ENCODE peak calls at places on chromosome 22, in four cellular contexts. One of them, this sample, is unnamed.

GRCh38 chr22:24115247-24116207 is 65.8 kb upstream of the SUSD2 start:
- DNase-seq in GM12878: no peak
- DNase-seq in HepG2: no peak
- DNase-seq in H1: no peak
- DNase-seq in this sample: no peak

GRCh38 chr22:37254867-37255233 is 10.8 kb upstream of the RAC2 start:
- DNase-seq in HepG2: no peak
- DNase-seq in GM12878: no peak
- DNase-seq in H1: no peak
- DNase-seq in this sample: no peak

GRCh38 chr22:41695211-41695610 is 4.1 kb upstream of the MEI1 start:
- DNase-seq in GM12878: no peak
- DNase-seq in HepG2: no peak
- DNase-seq in H1: no peak
- DNase-seq in this sample: no peak

GRCh38 chr22:49658902-49659280 is 168.8 kb downstream of the BRD1 start:
- DNase-seq in H1: no peak
- DNase-seq in HepG2: no peak
- DNase-seq in GM12878: no peak
- DNase-seq in this sample: peak

GRCh38 chr22:36386351-36386899 is 1.3 kb downstream of the MYH9 start:
- DNase-seq in GM12878: peak
- DNase-seq in HepG2: no peak
- DNase-seq in H1: no peak
- DNase-seq in this sample: no peak

GRCh38 chr22:23315341-23315917 is 135.1 kb downstream of the BCR start:
- DNase-seq in GM12878: no peak
- DNase-seq in H1: peak
- DNase-seq in HepG2: peak
- DNase-seq in this sample: peak

GRCh38 chr22:49975543-49976389 is 15.2 kb downstream of the PIM3 start:
- DNase-seq in H1: no peak
- DNase-seq in GM12878: no peak
- DNase-seq in HepG2: no peak
- DNase-seq in this sample: no peak

GRCh38 chr22:35863432-35863831 is 145.8 kb downstream of the APOL5 start:
- DNase-seq in GM12878: no peak
- DNase-seq in H1: no peak
- DNase-seq in HepG2: no peak
- DNase-seq in this sample: no peak

GRCh38 chr22:36565686-36566085 is 36.7 kb upstream of the EIF3D start:
- DNase-seq in GM12878: no peak
- DNase-seq in H1: no peak
- DNase-seq in HepG2: no peak
- DNase-seq in this sample: no peak

GRCh38 chr22:25060522-25061071 is 108.1 kb downstream of the KIAA1671 start:
- DNase-seq in HepG2: no peak
- DNase-seq in GM12878: no peak
- DNase-seq in H1: no peak
- DNase-seq in this sample: no peak

GRCh38 chr22:44080936-44081853 is 57.1 kb downstream of the PARVB start:
- DNase-seq in GM12878: no peak
- DNase-seq in HepG2: peak
- DNase-seq in H1: peak
- DNase-seq in this sample: peak

GRCh38 chr22:36762687-36763260 is 13.1 kb downstream of the IFT27 start:
- DNase-seq in H1: no peak
- DNase-seq in GM12878: no peak
- DNase-seq in HepG2: no peak
- DNase-seq in this sample: no peak

GRCh38 chr22:20857247-20857643 is 1.4 kb downstream of the PI4KA start:
- DNase-seq in HepG2: no peak
- DNase-seq in GM12878: no peak
- DNase-seq in H1: no peak
- DNase-seq in this sample: no peak

GRCh38 chr22:50376064-50376747 is 33.1 kb downstream of the PPP6R2 start:
- DNase-seq in GM12878: no peak
- DNase-seq in HepG2: no peak
- DNase-seq in H1: no peak
- DNase-seq in this sample: no peak

GRCh38 chr22:41478891-41479521 is 10.1 kb downstream of the ACO2 start:
- DNase-seq in GM12878: peak
- DNase-seq in H1: no peak
- DNase-seq in HepG2: no peak
- DNase-seq in this sample: no peak

GRCh38 chr22:37432708-37433054 is 5.4 kb upstream of the ELFN2 start:
- DNase-seq in GM12878: no peak
- DNase-seq in HepG2: no peak
- DNase-seq in H1: no peak
- DNase-seq in this sample: no peak

GRCh38 chr22:32590556-32590955 is 115.9 kb downstream of the FBXO7 start:
- DNase-seq in H1: no peak
- DNase-seq in HepG2: no peak
- DNase-seq in GM12878: no peak
- DNase-seq in this sample: no peak

GRCh38 chr22:17779286-17780115 is 5.2 kb upstream of the BID start:
- DNase-seq in H1: no peak
- DNase-seq in GM12878: peak
- DNase-seq in HepG2: no peak
- DNase-seq in this sample: no peak

GRCh38 chr22:43197271-43197941 is 10.5 kb upstream of the TTLL12 start:
- DNase-seq in H1: no peak
- DNase-seq in HepG2: no peak
- DNase-seq in GM12878: no peak
- DNase-seq in this sample: no peak

GRCh38 chr22:37189011-37189466 is 992 bp upstream of the C1QTNF6 start:
- DNase-seq in GM12878: no peak
- DNase-seq in H1: no peak
- DNase-seq in HepG2: no peak
- DNase-seq in this sample: no peak

GRCh38 chr22:27776410-27776958 is 25.1 kb downstream of the MN1 start:
- DNase-seq in H1: no peak
- DNase-seq in GM12878: no peak
- DNase-seq in HepG2: no peak
- DNase-seq in this sample: no peak

DNA sequence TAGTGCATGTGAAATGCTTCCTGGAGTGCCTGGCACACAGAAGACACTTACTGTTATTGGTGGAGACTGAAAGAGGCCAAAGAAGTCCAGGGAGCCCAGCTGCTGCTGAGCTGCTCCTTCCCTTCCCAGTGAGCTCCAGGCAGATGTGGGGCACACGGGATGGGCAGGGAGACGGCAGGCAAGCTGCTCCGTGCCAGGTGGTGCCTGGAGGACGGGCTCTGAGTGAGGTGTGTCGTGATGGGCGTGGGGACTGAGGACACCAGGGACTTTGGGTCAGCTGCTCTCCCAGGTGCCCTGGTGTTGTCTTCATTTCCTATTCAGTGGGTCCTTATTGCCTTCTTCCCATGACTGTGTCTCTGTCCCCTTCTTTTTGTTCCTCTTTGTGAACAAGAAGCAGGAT is 19.5 kb downstream of the TAB1 start:
- DNase-seq in GM12878: no peak
- DNase-seq in HepG2: no peak
- DNase-seq in H1: no peak
- DNase-seq in this sample: no peak
- H3K9ac ChIP-seq in GM12878: no peak
- H3K9ac ChIP-seq in HepG2: no peak
- H3K9ac ChIP-seq in H1: no peak
- H3K9ac ChIP-seq in this sample: no peak

GRCh38 chr22:45584121-45584570 is 81.5 kb downstream of the FBLN1 start:
- DNase-seq in H1: no peak
- DNase-seq in HepG2: no peak
- DNase-seq in GM12878: no peak
- DNase-seq in this sample: no peak

GRCh38 chr22:45584621-45585436 is 82.1 kb downstream of the FBLN1 start:
- DNase-seq in HepG2: no peak
- DNase-seq in H1: no peak
- DNase-seq in GM12878: no peak
- DNase-seq in this sample: no peak

GRCh38 chr22:45582236-45582954 is 79.7 kb downstream of the FBLN1 start:
- DNase-seq in HepG2: no peak
- DNase-seq in GM12878: no peak
- DNase-seq in H1: no peak
- DNase-seq in this sample: no peak

GRCh38 chr22:45582955-45583320 is 80.3 kb downstream of the FBLN1 start:
- DNase-seq in GM12878: no peak
- DNase-seq in H1: no peak
- DNase-seq in HepG2: no peak
- DNase-seq in this sample: no peak

GRCh38 chr22:45583504-45583903 is 80.8 kb downstream of the FBLN1 start:
- DNase-seq in H1: no peak
- DNase-seq in HepG2: no peak
- DNase-seq in GM12878: no peak
- DNase-seq in this sample: no peak
- TF ChIP-seq SUZ12 in H1: no peak
- TF ChIP-seq SUZ12 in HepG2: no peak
- TF ChIP-seq SUZ12 in GM12878: no peak
- TF ChIP-seq SUZ12 in this sample: no peak

GRCh38 chr22:19120829-19121630 is 1.2 kb downstream of the DGCR2 start:
- DNase-seq in H1: no peak
- DNase-seq in HepG2: peak
- DNase-seq in GM12878: no peak
- DNase-seq in this sample: no peak
- TF ChIP-seq YY1 in H1: no peak
- TF ChIP-seq YY1 in HepG2: no peak
- TF ChIP-seq YY1 in GM12878: no peak
- TF ChIP-seq YY1 in this sample: no peak

GRCh38 chr22:45995405-45996101 is 18.6 kb upstream of the WNT7B start:
- DNase-seq in GM12878: no peak
- DNase-seq in H1: no peak
- DNase-seq in HepG2: no peak
- DNase-seq in this sample: no peak
- H3K9ac ChIP-seq in GM12878: no peak
- H3K9ac ChIP-seq in H1: no peak
- H3K9ac ChIP-seq in HepG2: no peak
- H3K9ac ChIP-seq in this sample: peak